ENCODE peak calls at places on chromosomes 3 and 15, in ten cellular contexts. I is RWPE2, W is HepG2, H is dorsolateral prefrontal cortex, S is pancreas, U is fibroblast of the aortic adventitia, O is body of pancreas, A is PC-9, T is breast epithelium, Y is colonic mucosa. L is an unnamed sample.
A peak's percentile ranks its signal among the peaks of the same experiment; 100 is the strongest.

GRCh38 chr3:183895296-183895695 is 10.6 kb upstream of the PARL start:
- DNase-seq in A (peak; percentile 48), W (peak; percentile 44), O (peak; percentile 57), H (no peak), T (no peak), S (no peak), Y (no peak), I (no peak), U (peak; percentile 73), L (peak; percentile 71)

GRCh38 chr15:60605879-60606304 is 127.0 kb upstream of the ICE2 start:
- DNase-seq in S (no peak), W (no peak), A (no peak), U (peak; percentile 87), H (no peak), T (no peak), Y (no peak), I (no peak), O (peak; percentile 26), L (peak; percentile 84)

GRCh38 chr3:45817788-45818523 is 21.6 kb upstream of the SLC6A20 start:
- DNase-seq in Y (no peak), W (no peak), A (peak; percentile 69), T (no peak), H (no peak), S (peak; percentile 52), U (peak; percentile 97), O (peak; percentile 84), I (peak; percentile 88), L (peak; percentile 91)

GRCh38 chr15:69164807-69165636 is 4.6 kb downstream of the GLCE start:
- DNase-seq in O (no peak), T (no peak), W (no peak), U (peak; percentile 45), Y (no peak), I (no peak), A (no peak), H (no peak), S (no peak), L (peak; percentile 42)

GRCh38 chr15:56491110-56491722 is 26.3 kb upstream of the MNS1 start:
- DNase-seq in U (peak; percentile 85), S (peak; percentile 43), T (no peak), Y (peak; percentile 75), O (peak; percentile 71), W (peak; percentile 54), I (no peak), A (peak; percentile 48), H (peak; percentile 82), L (peak; percentile 88)

GRCh38 chr15:60358935-60359672 is 38.7 kb downstream of the ANXA2 start:
- DNase-seq in A (no peak), W (no peak), Y (no peak), S (no peak), I (no peak), O (no peak), T (no peak), U (peak; percentile 85), H (no peak), L (peak; percentile 73)

GRCh38 chr3:7382293-7383033 is 521.5 kb downstream of the GRM7 start:
- DNase-seq in H (no peak), O (peak; percentile 31), T (no peak), I (no peak), S (no peak), A (no peak), Y (no peak), W (no peak), U (peak; percentile 0), L (peak; percentile 67)

GRCh38 chr3:189839576-189839975 is 208.4 kb downstream of the TP63 start:
- DNase-seq in W (no peak), Y (no peak), I (no peak), O (no peak), S (no peak), T (no peak), A (no peak), U (peak; percentile 68), H (no peak), L (peak; percentile 60)

GRCh38 chr15:93587046-93587445 is 498.0 kb upstream of the RGMA start:
- DNase-seq in U (no peak), H (no peak), I (no peak), W (no peak), S (no peak), Y (no peak), O (no peak), T (no peak), A (no peak), L (no peak)

GRCh38 chr15:37872661-37873060 is 61.8 kb upstream of the TMCO5A start:
- DNase-seq in A (no peak), Y (no peak), T (no peak), I (no peak), U (no peak), S (no peak), H (no peak), O (no peak), W (no peak), L (no peak)
- H3K4me3 ChIP-seq in A (no peak overlapping the region), Y (no peak overlapping the region), T (no peak overlapping the region), I (no peak overlapping the region), U (no peak overlapping the region), S (no peak overlapping the region), H (no peak overlapping the region), O (no peak overlapping the region), W (no peak overlapping the region), L (no peak overlapping the region)

DNA sequence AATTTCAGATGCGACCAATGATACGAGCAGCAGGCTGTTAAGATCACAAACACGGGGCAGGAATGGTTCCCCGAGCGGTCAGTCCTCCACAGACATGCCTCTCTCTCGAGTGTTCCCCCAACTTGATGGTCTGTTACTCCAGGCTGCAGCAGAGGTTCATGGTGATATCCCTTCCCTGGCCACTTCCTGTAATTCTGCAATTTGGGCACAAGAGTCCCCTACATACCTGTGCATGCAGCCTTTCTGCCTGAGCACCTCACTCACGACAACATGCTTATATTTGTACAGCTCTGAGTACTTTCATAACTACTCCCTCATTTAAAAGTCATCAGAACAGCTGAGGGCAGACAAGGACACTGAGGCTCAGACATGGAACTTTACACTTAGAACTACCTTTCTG is 408.1 kb upstream of the NR2F2 start:
- DNase-seq in H (no peak), I (no peak), O (peak; percentile 15), S (no peak), T (no peak), A (no peak), Y (no peak), U (no peak), W (peak; percentile 13), L (no peak)
- TF ChIP-seq CTCF in H (no peak), I (peak; percentile 45), O (peak; percentile 29), S (no peak), T (no peak), A (no peak), Y (no peak), U (no peak), W (peak; percentile 50), L (no peak)

GRCh38 chr15:40743466-40743865 is 11.6 kb downstream of the RMDN3 start:
- DNase-seq in O (no peak), A (no peak), I (no peak), U (no peak), Y (no peak), S (no peak), W (no peak), H (no peak), T (no peak), L (no peak)

GRCh38 chr15:40746916-40747418 is 8.1 kb downstream of the RMDN3 start:
- DNase-seq in Y (no peak), W (no peak), H (no peak), U (peak; percentile 90), S (no peak), A (no peak), O (no peak), T (no peak), I (peak; percentile 12), L (peak; percentile 86)

GRCh38 chr15:40744810-40745152 is 10.3 kb downstream of the RMDN3 start:
- DNase-seq in Y (no peak), S (no peak), H (no peak), O (no peak), W (no peak), A (no peak), I (peak; percentile 47), T (no peak), U (no peak), L (no peak)

GRCh38 chr15:40747685-40748631 is 7.1 kb downstream of the RMDN3 start:
- DNase-seq in O (no peak), A (no peak), W (no peak), S (no peak), T (no peak), U (no peak), H (no peak), Y (no peak), I (no peak), L (no peak)

DNA sequence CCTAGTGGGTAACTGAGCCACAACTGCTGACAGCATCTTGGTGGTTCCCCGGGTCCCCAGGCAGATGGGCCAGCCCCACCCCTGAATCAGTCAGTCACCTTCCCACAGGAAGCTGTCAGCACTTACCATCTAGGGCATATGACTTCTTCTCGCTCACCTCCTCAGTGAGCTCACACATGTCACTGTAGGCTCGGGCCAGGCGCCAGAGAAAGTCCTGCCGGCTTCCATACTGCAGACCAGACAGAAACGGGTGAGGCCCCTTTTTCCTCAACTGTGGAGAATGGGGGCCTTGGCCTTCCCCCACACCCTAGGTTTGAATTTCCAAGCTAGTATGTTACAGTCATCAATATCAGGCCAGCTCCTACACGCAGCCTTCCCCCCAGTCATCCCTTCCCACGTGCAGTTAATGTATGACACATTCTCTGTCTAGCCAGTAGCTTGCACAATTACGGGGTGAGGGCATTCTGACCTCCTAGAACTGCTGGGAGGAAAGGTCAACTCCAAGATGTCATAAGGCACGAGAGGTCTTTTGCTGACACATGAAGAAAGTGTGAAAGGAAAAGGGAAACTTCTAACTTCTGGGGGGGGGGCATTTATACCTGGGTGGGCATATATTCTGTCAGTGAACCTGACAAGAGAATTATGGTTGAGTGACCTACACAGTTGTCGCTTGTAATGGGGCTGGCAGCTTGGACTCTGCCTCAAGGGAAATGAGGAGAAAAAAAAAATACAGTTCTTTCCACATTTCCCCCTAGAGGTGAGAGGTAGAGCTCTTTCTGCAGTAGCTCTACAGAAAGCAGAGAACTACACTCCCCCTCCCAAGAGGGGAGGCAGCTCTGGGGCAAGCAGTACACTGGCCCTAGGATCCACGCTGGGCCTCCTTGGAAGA is 10.9 kb downstream of the RMDN3 start:
- DNase-seq in W (no peak), O (no peak), A (no peak), H (no peak), S (no peak), Y (peak; percentile 22), T (no peak), I (peak; percentile 82), U (peak; percentile 56), L (peak; percentile 80)
- H3K4me3 ChIP-seq in W (no peak overlapping the region), O (no peak overlapping the region), A (no peak overlapping the region), H (no peak overlapping the region), S (no peak overlapping the region), Y (no peak overlapping the region), T (no peak overlapping the region), I (no peak overlapping the region), U (no peak overlapping the region), L (no peak overlapping the region)

GRCh38 chr3:180684807-180685206 is 5.5 kb upstream of the CCDC39 start:
- DNase-seq in T (no peak), H (peak; percentile 33), O (no peak), I (no peak), A (no peak), Y (no peak), W (no peak), U (no peak), S (no peak), L (no peak)

GRCh38 chr3:180693656-180694055 is 14.4 kb upstream of the CCDC39 start:
- DNase-seq in U (no peak), O (no peak), S (no peak), A (no peak), T (no peak), H (no peak), I (no peak), W (no peak), Y (no peak), L (no peak)

DNA sequence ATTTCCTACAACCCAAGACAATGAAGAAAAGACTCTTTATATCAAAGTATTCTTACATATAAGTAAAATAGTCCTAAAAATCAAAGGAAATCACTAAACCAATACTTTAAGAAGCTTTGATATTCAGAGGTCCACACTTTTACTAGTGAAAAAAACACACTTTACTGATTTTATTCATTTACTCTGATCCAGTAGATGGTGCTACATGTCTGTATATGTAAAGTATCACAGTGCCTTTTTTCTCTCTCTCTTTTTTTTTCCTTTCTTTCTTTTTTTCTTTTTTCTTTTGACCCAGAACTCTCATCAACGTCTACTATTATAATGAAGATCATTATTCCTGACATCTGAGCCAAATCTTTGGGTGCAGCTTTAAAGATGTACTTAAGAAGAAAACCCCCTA is 10.8 kb upstream of the CCDC39 start:
- DNase-seq in A (no peak), H (no peak), U (peak; percentile 8), T (no peak), S (no peak), Y (no peak), I (no peak), O (no peak), W (no peak), L (no peak)
- TF ChIP-seq CTCF in A (peak; percentile 46), H (peak; percentile 31), U (no peak), T (no peak), S (no peak), Y (no peak), I (no peak), O (no peak), W (peak; percentile 7), L (no peak)

L was measured in fibroblast of pulmonary artery.